ENCODE peak calls at places on chromosomes 12 and 14, in eight cellular contexts. One of them, this sample, is unnamed.

GRCh38 chr14:105857816-105858675 is 331.7 kb downstream of the TMEM121 start:
- DNase-seq in effector CD4-positive, alpha-beta T cell: no peak
- DNase-seq in upper lobe of right lung: peak
- DNase-seq in substantia nigra: no peak
- DNase-seq in PC-3: no peak
- DNase-seq in iris pigment epithelial cell: no peak
- DNase-seq in NCI-H1105: no peak
- DNase-seq in aorta: peak
- DNase-seq in this sample: peak

GRCh38 chr12:1920971-1921370 is 2.5 kb upstream of the CACNA2D4 start:
- DNase-seq in effector CD4-positive, alpha-beta T cell: no peak
- DNase-seq in upper lobe of right lung: peak
- DNase-seq in substantia nigra: no peak
- DNase-seq in PC-3: no peak
- DNase-seq in iris pigment epithelial cell: no peak
- DNase-seq in NCI-H1105: no peak
- DNase-seq in aorta: peak
- DNase-seq in this sample: no peak

GRCh38 chr12:22687677-22688076 is 62.7 kb downstream of the ETNK1 start:
- DNase-seq in effector CD4-positive, alpha-beta T cell: no peak
- DNase-seq in upper lobe of right lung: no peak
- DNase-seq in substantia nigra: no peak
- DNase-seq in PC-3: peak
- DNase-seq in iris pigment epithelial cell: peak
- DNase-seq in NCI-H1105: no peak
- DNase-seq in aorta: no peak
- DNase-seq in this sample: no peak

GRCh38 chr12:127174881-127175280 is 1092.1 kb upstream of the TMEM132C start:
- DNase-seq in effector CD4-positive, alpha-beta T cell: no peak
- DNase-seq in upper lobe of right lung: no peak
- DNase-seq in substantia nigra: no peak
- DNase-seq in PC-3: peak
- DNase-seq in iris pigment epithelial cell: no peak
- DNase-seq in NCI-H1105: no peak
- DNase-seq in aorta: no peak
- DNase-seq in this sample: no peak

GRCh38 chr12:2937500-2937899 is 21.7 kb upstream of the TEAD4 start:
- DNase-seq in effector CD4-positive, alpha-beta T cell: no peak
- DNase-seq in upper lobe of right lung: no peak
- DNase-seq in substantia nigra: no peak
- DNase-seq in PC-3: no peak
- DNase-seq in iris pigment epithelial cell: no peak
- DNase-seq in NCI-H1105: no peak
- DNase-seq in aorta: no peak
- DNase-seq in this sample: no peak

GRCh38 chr12:109169262-109169661 is 52.9 kb downstream of the ACACB start:
- DNase-seq in effector CD4-positive, alpha-beta T cell: no peak
- DNase-seq in upper lobe of right lung: no peak
- DNase-seq in substantia nigra: no peak
- DNase-seq in PC-3: no peak
- DNase-seq in iris pigment epithelial cell: no peak
- DNase-seq in NCI-H1105: no peak
- DNase-seq in aorta: no peak
- DNase-seq in this sample: no peak

GRCh38 chr12:53973093-53974042 is at the start of gene HOXC11:
- DNase-seq in effector CD4-positive, alpha-beta T cell: no peak
- DNase-seq in upper lobe of right lung: no peak
- DNase-seq in substantia nigra: no peak
- DNase-seq in PC-3: peak
- DNase-seq in iris pigment epithelial cell: no peak
- DNase-seq in NCI-H1105: no peak
- DNase-seq in aorta: no peak
- DNase-seq in this sample: no peak

GRCh38 chr14:68160779-68161546 is 341.4 kb downstream of the RAD51B start:
- DNase-seq in effector CD4-positive, alpha-beta T cell: no peak
- DNase-seq in upper lobe of right lung: no peak
- DNase-seq in substantia nigra: no peak
- DNase-seq in PC-3: no peak
- DNase-seq in iris pigment epithelial cell: no peak
- DNase-seq in NCI-H1105: no peak
- DNase-seq in aorta: no peak
- DNase-seq in this sample: no peak

GRCh38 chr14:64970776-64971451 is 1.2 kb downstream of the RAB15 start:
- DNase-seq in effector CD4-positive, alpha-beta T cell: no peak
- DNase-seq in upper lobe of right lung: peak
- DNase-seq in substantia nigra: no peak
- DNase-seq in PC-3: peak
- DNase-seq in iris pigment epithelial cell: no peak
- DNase-seq in NCI-H1105: no peak
- DNase-seq in aorta: no peak
- DNase-seq in this sample: no peak

GRCh38 chr12:124599074-124599999 is 31.9 kb upstream of the NCOR2 start:
- DNase-seq in effector CD4-positive, alpha-beta T cell: no peak
- DNase-seq in upper lobe of right lung: no peak
- DNase-seq in substantia nigra: no peak
- DNase-seq in PC-3: peak
- DNase-seq in iris pigment epithelial cell: peak
- DNase-seq in NCI-H1105: no peak
- DNase-seq in aorta: no peak
- DNase-seq in this sample: no peak

GRCh38 chr12:64252708-64253107 is 30.6 kb upstream of the KICS2 start:
- DNase-seq in effector CD4-positive, alpha-beta T cell: no peak
- DNase-seq in upper lobe of right lung: no peak
- DNase-seq in substantia nigra: no peak
- DNase-seq in PC-3: no peak
- DNase-seq in iris pigment epithelial cell: peak
- DNase-seq in NCI-H1105: no peak
- DNase-seq in aorta: no peak
- DNase-seq in this sample: no peak